ENCODE peak calls at places on chromosomes 5 and 9, in ten cellular contexts. T is pancreas, B is nephron progenitor cell, I is mammary epithelial cell, P is fibroblast of lung, O is ascending aorta, G is gastrocnemius medialis, S is brain microvascular endothelial cell, Y is uterus, E is esophagus squamous epithelium. N is an unnamed sample.

GRCh38 chr5:79151933-79152671 is 40.5 kb downstream of the BHMT start:
- DNase-seq in B (no peak), E (no peak), Y (no peak), I (no peak), G (no peak), S (no peak), O (no peak), T (no peak), P (peak), N (no peak)

GRCh38 chr5:30539004-30539634 is 654.4 kb upstream of the CDH6 start:
- DNase-seq in T (peak), O (no peak), G (no peak), P (peak), B (peak), I (peak), E (no peak), Y (no peak), S (peak), N (no peak)

GRCh38 chr9:101508203-101508602 is 25.4 kb upstream of the RNF20 start:
- DNase-seq in I (peak), Y (no peak), T (no peak), O (no peak), E (no peak), S (no peak), B (no peak), P (no peak), G (no peak), N (no peak)

GRCh38 chr9:125532412-125532811 is 174.6 kb downstream of the MAPKAP1 start:
- DNase-seq in Y (no peak), I (no peak), O (no peak), G (no peak), P (peak), T (no peak), E (no peak), S (no peak), B (no peak), N (no peak)

GRCh38 chr5:1521671-1522600 is 1.8 kb downstream of the LPCAT1 start:
- DNase-seq in I (peak), B (peak), Y (peak), E (no peak), P (peak), T (no peak), S (peak), O (no peak), G (no peak), N (peak)

GRCh38 chr5:51433052-51433710 is 49.9 kb downstream of the ISL1 start:
- DNase-seq in E (no peak), O (no peak), G (no peak), I (peak), Y (no peak), S (no peak), B (no peak), T (no peak), P (no peak), N (no peak)

GRCh38 chr9:34562136-34562745 is 27.3 kb downstream of the CNTFR start:
- DNase-seq in P (no peak), E (no peak), I (no peak), S (no peak), O (no peak), T (no peak), Y (no peak), B (no peak), G (no peak), N (no peak)

GRCh38 chr5:151023047-151023615 is 2.7 kb downstream of the GPX3 start:
- DNase-seq in T (no peak), B (no peak), O (peak), Y (peak), P (peak), E (no peak), G (peak), S (peak), I (no peak), N (no peak)

GRCh38 chr5:142698447-142698846 is 12.6 kb upstream of the FGF1 start:
- DNase-seq in P (no peak), E (no peak), I (no peak), S (no peak), B (no peak), O (no peak), Y (no peak), G (no peak), T (no peak), N (no peak)

GRCh38 chr5:143004361-143004802 is 234.2 kb downstream of the ARHGAP26 start:
- DNase-seq in B (peak), Y (no peak), T (no peak), S (no peak), I (no peak), O (no peak), P (peak), G (no peak), E (no peak), N (no peak)

GRCh38 chr9:92961627-92962302 is 14.4 kb downstream of the FGD3 start:
- DNase-seq in Y (no peak), P (no peak), I (no peak), G (no peak), B (no peak), S (no peak), E (no peak), O (no peak), T (no peak), N (no peak)

GRCh38 chr5:33824516-33825195 is 67.1 kb downstream of the ADAMTS12 start:
- DNase-seq in E (no peak), P (peak), O (no peak), G (no peak), I (no peak), S (peak), B (no peak), T (no peak), Y (no peak), N (no peak)

GRCh38 chr9:69193685-69194032 is 19.6 kb downstream of the TJP2 start:
- DNase-seq in E (no peak), P (no peak), I (no peak), T (no peak), B (no peak), G (no peak), S (no peak), Y (no peak), O (no peak), N (no peak)

GRCh38 chr5:95925345-95925744 is 36.3 kb downstream of the ELL2 start:
- DNase-seq in O (no peak), B (no peak), P (no peak), I (no peak), S (no peak), T (no peak), Y (no peak), G (no peak), E (no peak), N (no peak)

GRCh38 chr9:135524130-135524861 is 3.1 kb downstream of the LCN1 start:
- DNase-seq in I (no peak), S (peak), E (no peak), G (no peak), P (peak), T (no peak), O (no peak), B (peak), Y (no peak), N (peak)

GRCh38 chr5:40716000-40716399 is 36.3 kb downstream of the PTGER4 start:
- DNase-seq in E (no peak), P (no peak), G (no peak), I (no peak), Y (no peak), S (no peak), B (no peak), O (no peak), T (no peak), N (no peak)

GRCh38 chr5:71810456-71811181 is 91.5 kb downstream of the CARTPT start:
- DNase-seq in O (no peak), B (no peak), S (no peak), Y (no peak), G (no peak), T (no peak), E (no peak), P (no peak), I (no peak), N (no peak)

GRCh38 chr9:20209421-20210340 is 412.6 kb downstream of the MLLT3 start:
- DNase-seq in T (no peak), S (no peak), O (no peak), E (no peak), G (no peak), P (peak), B (no peak), Y (no peak), I (no peak), N (no peak)

GRCh38 chr5:157930710-157931109 is 71.8 kb upstream of the CLINT1 start:
- DNase-seq in B (no peak), E (no peak), S (no peak), Y (no peak), I (no peak), G (no peak), T (peak), O (no peak), P (no peak), N (no peak)

GRCh38 chr5:141992349-141992963 is 20.4 kb downstream of the GNPDA1 start:
- DNase-seq in T (no peak), P (peak), B (peak), G (peak), I (peak), O (no peak), Y (peak), E (no peak), S (peak), N (peak)

GRCh38 chr5:177131352-177131710 is 2.2 kb upstream of the NSD1 start:
- DNase-seq in S (no peak), P (no peak), G (no peak), E (no peak), O (no peak), Y (no peak), I (no peak), T (no peak), B (no peak), N (no peak)

GRCh38 chr9:71741841-71742648 is 26.3 kb downstream of the CEMIP2 start:
- DNase-seq in B (no peak), G (no peak), I (no peak), T (no peak), P (peak), S (no peak), O (no peak), E (no peak), Y (no peak), N (no peak)

GRCh38 chr5:131622633-131623032 is 12.4 kb downstream of the RAPGEF6 start:
- DNase-seq in P (peak), T (no peak), S (no peak), Y (no peak), G (no peak), E (no peak), I (peak), O (no peak), B (no peak), N (no peak)

GRCh38 chr9:91758491-91758981 is 191.5 kb downstream of the ROR2 start:
- DNase-seq in I (peak), E (no peak), O (no peak), Y (no peak), S (peak), G (no peak), B (peak), P (peak), T (no peak), N (no peak)

GRCh38 chr9:114906922-114907571 is 23.3 kb downstream of the TNFSF8 start:
- DNase-seq in Y (no peak), G (no peak), E (no peak), B (peak), I (peak), T (no peak), S (no peak), P (peak), O (no peak), N (no peak)

GRCh38 chr5:122908662-122909061 is 63.2 kb downstream of the SNX24 start:
- DNase-seq in B (no peak), G (no peak), T (no peak), S (no peak), Y (no peak), O (no peak), P (no peak), I (no peak), E (no peak), N (no peak)
- TF ChIP-seq CTCF in B (no peak), G (no peak), T (no peak), S (no peak), Y (no peak), O (no peak), P (no peak), I (no peak), E (no peak), N (no peak)

DNA sequence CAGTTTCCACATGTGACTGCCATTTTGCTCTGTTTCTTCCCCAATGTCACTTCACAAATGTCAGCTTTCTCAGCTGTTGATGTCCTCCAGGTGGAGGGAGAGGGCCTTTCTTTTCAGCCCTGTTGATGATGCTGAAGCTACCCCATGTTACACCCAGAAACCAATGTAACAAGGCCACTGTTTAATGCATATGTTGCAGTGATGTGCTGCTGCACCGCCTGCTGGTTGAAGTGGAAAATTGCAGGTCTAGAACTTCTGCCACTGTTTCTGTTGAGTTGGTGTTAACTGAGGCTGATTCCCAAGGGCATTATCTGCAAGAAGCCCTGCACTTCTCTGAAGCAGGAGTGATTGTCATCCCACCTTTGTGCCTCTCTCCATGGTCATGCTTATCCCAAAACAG is 428.4 kb downstream of the KDM4C start:
- DNase-seq in G (no peak), E (no peak), Y (no peak), T (no peak), O (no peak), I (peak), S (peak), B (no peak), P (no peak), N (no peak)
- TF ChIP-seq CTCF in G (no peak), E (peak), Y (no peak), T (no peak), O (no peak), I (peak), S (peak), B (peak), P (peak), N (no peak)

GRCh38 chr5:110054240-110054639 is 364.5 kb downstream of the MAN2A1 start:
- DNase-seq in P (peak), G (no peak), E (peak), B (no peak), Y (no peak), S (peak), O (peak), I (peak), T (no peak), N (no peak)
- TF ChIP-seq CTCF in P (no peak), G (no peak), E (no peak), B (no peak), Y (no peak), S (peak), O (no peak), I (peak), T (no peak), N (no peak)

DNA sequence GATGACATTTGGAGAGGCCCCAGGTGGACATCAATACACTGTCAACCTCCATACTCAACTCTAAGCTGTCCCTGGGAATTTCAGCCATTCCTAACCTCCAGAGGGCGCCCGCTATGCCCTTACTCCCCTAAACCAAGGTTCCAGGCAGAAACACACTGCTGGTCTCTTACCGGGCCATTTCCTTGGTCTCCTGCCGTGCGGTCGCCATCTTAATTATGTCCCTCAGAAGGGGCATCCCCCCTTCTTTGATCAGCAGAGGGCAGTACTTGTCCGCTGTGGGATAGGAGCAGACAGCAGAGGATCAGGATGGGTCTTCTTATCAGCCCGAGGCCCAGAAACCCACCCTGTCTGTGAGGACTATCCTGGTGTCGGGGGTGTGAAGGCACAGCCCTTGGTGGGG is 9.3 kb upstream of the ZDHHC12 start:
- DNase-seq in E (no peak), T (peak), S (peak), Y (peak), I (peak), G (no peak), B (peak), O (no peak), P (peak), N (peak)
- TF ChIP-seq CTCF in E (peak), T (peak), S (peak), Y (peak), I (peak), G (peak), B (peak), O (peak), P (peak), N (no peak)

GRCh38 chr5:27590503-27590902 is 552.1 kb upstream of the CDH9 start:
- DNase-seq in S (no peak), E (no peak), O (no peak), P (no peak), I (no peak), T (peak), G (no peak), B (no peak), Y (no peak), N (no peak)
- TF ChIP-seq CTCF in S (no peak), E (no peak), O (no peak), P (no peak), I (no peak), T (no peak), G (no peak), B (no peak), Y (no peak), N (no peak)

GRCh38 chr5:140840978-140841962 is at the start of gene PCDHA8:
- DNase-seq in Y (peak), E (no peak), S (no peak), P (no peak), T (no peak), G (no peak), I (no peak), O (no peak), B (no peak), N (no peak)
- TF ChIP-seq CTCF in Y (peak), E (no peak), S (peak), P (no peak), T (no peak), G (no peak), I (peak), O (no peak), B (no peak), N (no peak)

DNA sequence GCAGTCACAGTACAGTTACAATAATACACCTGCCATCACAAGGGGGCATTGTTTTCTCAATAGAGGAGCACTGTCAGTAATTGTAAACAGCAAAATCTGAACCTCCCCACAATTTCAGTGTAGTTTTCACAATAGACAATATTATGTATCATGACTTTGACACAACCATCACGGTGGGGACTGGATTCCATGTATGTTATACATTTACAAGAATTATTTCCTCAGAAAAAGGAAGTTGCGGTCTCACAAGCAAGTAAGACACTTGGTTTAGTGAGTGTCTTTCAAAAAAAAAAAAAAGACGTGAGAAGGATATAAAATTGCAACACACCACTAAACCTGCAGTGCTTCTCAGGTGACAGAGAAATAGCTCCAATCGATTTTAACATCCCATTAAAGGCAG is 586.2 kb downstream of the PTPRD start:
- DNase-seq in O (no peak), S (no peak), I (no peak), Y (no peak), P (no peak), T (no peak), B (no peak), G (no peak), E (no peak), N (no peak)
- TF ChIP-seq CTCF in O (no peak), S (no peak), I (no peak), Y (no peak), P (no peak), T (no peak), B (no peak), G (no peak), E (no peak), N (no peak)

GRCh38 chr5:172123269-172123692 is 64.7 kb downstream of the STK10 start:
- DNase-seq in O (no peak), B (no peak), G (no peak), E (no peak), I (no peak), Y (no peak), T (no peak), S (peak), P (peak), N (no peak)
- TF ChIP-seq CTCF in O (no peak), B (no peak), G (peak), E (no peak), I (no peak), Y (no peak), T (no peak), S (peak), P (peak), N (no peak)

GRCh38 chr5:107450531-107450930 is 220.2 kb downstream of the EFNA5 start:
- DNase-seq in P (no peak), G (no peak), T (no peak), I (no peak), B (no peak), Y (no peak), E (no peak), O (no peak), S (no peak), N (no peak)
- TF ChIP-seq CTCF in P (no peak), G (no peak), T (no peak), I (no peak), B (no peak), Y (no peak), E (no peak), O (no peak), S (no peak), N (no peak)